ENCODE peak calls at places on chromosomes 12 and 14, in four cellular contexts. A is IMR-90, C is H1, Y is GM12878. R is an unnamed sample.

GRCh38 chr14:82432531-82432930 is 898.9 kb upstream of the SEL1L start:
- DNase-seq in A (no peak), C (no peak), Y (no peak), R (no peak)

GRCh38 chr12:67220065-67220464 is 49.1 kb upstream of the CAND1 start:
- DNase-seq in C (no peak), A (no peak), Y (no peak), R (no peak)

GRCh38 chr14:65482769-65483438 is 70.4 kb downstream of the FUT8 start:
- DNase-seq in Y (no peak), C (no peak), A (no peak), R (peak)

GRCh38 chr12:91287753-91288152 is 105.1 kb upstream of the DCN start:
- DNase-seq in Y (no peak), C (no peak), A (no peak), R (no peak)

GRCh38 chr14:35532783-35533356 is 1.1 kb upstream of the INSM2 start:
- DNase-seq in Y (no peak), C (no peak), A (no peak), R (no peak)

GRCh38 chr14:30559638-30560071 is 697 bp downstream of the G2E3 start:
- DNase-seq in A (peak), Y (no peak), C (no peak), R (peak)

GRCh38 chr12:12210983-12211382 is 55.9 kb downstream of the LRP6 start:
- DNase-seq in A (no peak), Y (no peak), C (no peak), R (no peak)

GRCh38 chr14:81435578-81436295 is 35.6 kb upstream of the STON2 start:
- DNase-seq in C (no peak), Y (no peak), A (peak), R (peak)

GRCh38 chr12:81992461-81992860 is 233.3 kb upstream of the PPFIA2 start:
- DNase-seq in Y (no peak), A (no peak), C (peak), R (no peak)

GRCh38 chr14:104112113-104112505 is 26.3 kb upstream of the KIF26A start:
- DNase-seq in A (no peak), Y (no peak), C (no peak), R (no peak)

GRCh38 chr14:105149146-105149781 is 19.3 kb downstream of the JAG2 start:
- DNase-seq in A (no peak), Y (no peak), C (no peak), R (no peak)

GRCh38 chr12:56151672-56152131 is 685 bp upstream of the MYL6B start:
- DNase-seq in A (no peak), Y (no peak), C (no peak), R (peak)

GRCh38 chr12:40953076-40953475 is 235.0 kb upstream of the PDZRN4 start:
- DNase-seq in Y (no peak), C (no peak), A (peak), R (no peak)

GRCh38 chr14:74706101-74706500 is 6.8 kb downstream of the AREL1 start:
- DNase-seq in A (no peak), C (no peak), Y (no peak), R (no peak)

GRCh38 chr14:103626150-103626850 is 2.7 kb upstream of the KLC1 start:
- DNase-seq in Y (no peak), A (no peak), C (no peak), R (no peak)

GRCh38 chr12:7162691-7163114 is 26.8 kb upstream of the PEX5 start:
- DNase-seq in Y (no peak), C (peak), A (no peak), R (peak)

GRCh38 chr14:67490201-67490600 is 1.7 kb upstream of the TMEM229B start:
- DNase-seq in Y (no peak), C (no peak), A (no peak), R (no peak)

GRCh38 chr14:51004801-51005526 is 60.7 kb upstream of the PYGL start:
- DNase-seq in A (peak), C (no peak), Y (no peak), R (no peak)

GRCh38 chr12:120759591-120760348 is 34.1 kb downstream of the ACADS start:
- DNase-seq in C (no peak), Y (no peak), A (no peak), R (no peak)

GRCh38 chr14:56262530-56262929 is 144.3 kb downstream of the PELI2 start:
- DNase-seq in Y (no peak), C (no peak), A (no peak), R (no peak)

GRCh38 chr12:108297895-108298760 is 41.0 kb downstream of the CMKLR1 start:
- DNase-seq in C (no peak), A (no peak), Y (peak), R (no peak)

GRCh38 chr12:60210756-60211155 is 614.9 kb downstream of the SLC16A7 start:
- DNase-seq in A (no peak), C (no peak), Y (no peak), R (no peak)

GRCh38 chr12:62722971-62723680 is 211.8 kb downstream of the PPM1H start:
- DNase-seq in A (peak), C (no peak), Y (no peak), R (no peak)

GRCh38 chr12:120116792-120117651 is 469 bp upstream of the RAB35 start:
- DNase-seq in C (peak), Y (no peak), A (peak), R (peak)

GRCh38 chr12:29725587-29726320 is 58.0 kb downstream of the TMTC1 start:
- DNase-seq in Y (peak), C (no peak), A (peak), R (no peak)

GRCh38 chr12:1917172-1918070 is 1.0 kb downstream of the CACNA2D4 start:
- DNase-seq in Y (no peak), C (no peak), A (no peak), R (peak)

GRCh38 chr12:22527999-22528398 is 16.3 kb downstream of the C2CD5 start:
- DNase-seq in A (peak), Y (no peak), C (no peak), R (no peak)

GRCh38 chr12:110537605-110538409 is 35.7 kb downstream of the RAD9B start:
- DNase-seq in Y (no peak), C (no peak), A (no peak), R (no peak)

GRCh38 chr14:55731247-55731872 is 151.4 kb downstream of the KTN1 start:
- DNase-seq in C (no peak), A (no peak), Y (no peak), R (no peak)

GRCh38 chr12:24708029-24708428 is 240.9 kb downstream of the BCAT1 start:
- DNase-seq in Y (no peak), C (no peak), A (no peak), R (no peak)

GRCh38 chr14:35878272-35879140 is 52.4 kb downstream of the BRMS1L start:
- DNase-seq in Y (no peak), A (peak), C (no peak), R (no peak)

GRCh38 chr14:104135121-104135903 is 3.1 kb upstream of the KIF26A start:
- DNase-seq in Y (no peak), A (no peak), C (no peak), R (no peak)

GRCh38 chr12:3421599-3421998 is 69.4 kb upstream of the PRMT8 start:
- DNase-seq in A (no peak), C (no peak), Y (no peak), R (no peak)

GRCh38 chr12:111942557-111942956 is 70.4 kb downstream of the TMEM116 start:
- DNase-seq in Y (no peak), A (peak), C (no peak), R (no peak)

GRCh38 chr12:45343269-45344051 is 127.6 kb downstream of the ANO6 start:
- DNase-seq in C (no peak), A (peak), Y (no peak), R (peak)

GRCh38 chr14:23285530-23286019 is 357 bp downstream of the HOMEZ start:
- DNase-seq in A (no peak), Y (no peak), C (no peak), R (no peak)

GRCh38 chr14:94103554-94104165 is 6.9 kb upstream of the IFI27 start:
- DNase-seq in C (no peak), A (no peak), Y (no peak), R (no peak)
- TF ChIP-seq CHD1 in C (no peak), A (no peak), Y (no peak), R (no peak)

DNA sequence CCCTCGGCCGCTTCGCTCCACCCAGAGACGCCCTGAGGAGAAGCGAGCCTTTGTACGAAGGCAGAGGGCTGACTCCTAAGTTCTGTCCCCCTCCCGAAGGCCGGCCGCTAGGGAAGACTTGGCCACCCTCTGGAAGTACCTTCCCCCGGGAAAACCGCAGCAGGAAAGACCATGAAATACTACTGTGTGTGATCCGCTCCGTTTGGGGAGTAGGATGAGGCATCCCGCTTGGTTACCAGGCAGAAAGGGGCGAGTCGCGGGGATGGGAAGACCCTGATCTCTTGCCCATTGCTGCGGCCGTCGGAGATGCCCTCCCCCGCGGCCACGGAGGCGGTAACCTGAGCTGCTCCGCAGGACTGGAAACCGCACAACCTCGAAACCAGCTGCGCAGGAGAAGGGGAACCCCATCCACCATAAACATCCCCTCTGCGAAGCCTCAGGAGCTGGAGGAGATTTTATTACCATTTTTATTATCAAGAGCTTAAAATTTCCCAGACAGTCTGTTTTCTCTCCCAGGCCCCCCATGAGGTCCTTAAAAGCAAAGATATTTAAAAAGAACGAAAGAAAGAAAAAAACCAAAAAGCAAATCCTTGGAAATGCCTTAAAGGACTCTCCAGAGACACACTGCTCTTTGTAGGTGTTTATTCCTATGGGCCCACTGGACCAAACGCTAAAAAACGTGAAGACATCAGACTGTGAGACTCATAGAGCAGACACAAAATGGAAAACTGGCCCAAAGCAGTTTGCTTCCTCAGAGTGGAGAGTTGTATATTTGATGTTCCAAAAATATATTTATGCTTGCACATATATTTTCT is 965 bp upstream of the NID2 start:
- DNase-seq in A (peak), Y (no peak), C (no peak), R (no peak)
- TF ChIP-seq CHD1 in A (no peak), Y (no peak), C (no peak), R (no peak)

DNA sequence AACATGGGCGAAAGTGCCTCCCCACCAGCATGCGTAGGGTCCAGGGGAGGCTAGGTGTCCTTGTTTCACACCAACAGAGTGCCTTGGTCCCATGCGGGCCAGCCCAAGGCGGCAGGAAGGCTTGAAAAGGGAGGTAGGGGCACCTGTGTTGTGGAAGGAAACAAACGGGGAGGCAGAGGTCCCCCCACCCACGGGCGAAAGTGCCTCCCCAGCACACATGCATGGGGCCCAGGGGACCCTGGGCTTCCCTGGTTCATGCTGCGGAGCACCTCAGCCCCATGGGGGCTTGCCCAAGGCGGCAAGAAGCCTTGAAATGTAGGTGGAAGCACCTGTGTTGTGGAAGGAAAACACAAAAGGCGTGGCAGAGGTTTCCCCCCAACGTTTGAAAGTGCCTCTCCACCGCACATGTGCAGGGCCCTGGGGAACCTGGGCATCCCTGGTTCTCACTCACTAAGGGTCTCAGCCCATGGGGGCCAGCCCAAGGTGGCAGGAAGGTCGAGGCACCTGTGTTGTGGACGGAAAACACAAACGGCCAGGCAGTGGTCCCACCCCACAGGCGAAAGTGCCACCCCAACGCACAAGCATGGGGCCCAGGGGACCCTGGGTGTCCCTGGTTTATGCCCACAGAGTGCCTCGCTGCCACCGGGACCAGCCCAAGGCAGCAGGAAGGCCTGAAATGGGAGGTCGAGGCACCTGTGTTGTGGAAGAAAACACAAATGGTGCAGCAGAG is 374.7 kb downstream of the ALG10 start:
- DNase-seq in A (no peak), Y (no peak), C (no peak), R (peak)
- TF ChIP-seq CHD1 in A (no peak), Y (no peak), C (no peak), R (no peak)

GRCh38 chr12:116551952-116552749 is 7.0 kb upstream of the MAP1LC3B2 start:
- DNase-seq in Y (no peak), A (peak), C (no peak), R (no peak)
- TF ChIP-seq CHD1 in Y (no peak), A (no peak), C (no peak), R (no peak)

DNA sequence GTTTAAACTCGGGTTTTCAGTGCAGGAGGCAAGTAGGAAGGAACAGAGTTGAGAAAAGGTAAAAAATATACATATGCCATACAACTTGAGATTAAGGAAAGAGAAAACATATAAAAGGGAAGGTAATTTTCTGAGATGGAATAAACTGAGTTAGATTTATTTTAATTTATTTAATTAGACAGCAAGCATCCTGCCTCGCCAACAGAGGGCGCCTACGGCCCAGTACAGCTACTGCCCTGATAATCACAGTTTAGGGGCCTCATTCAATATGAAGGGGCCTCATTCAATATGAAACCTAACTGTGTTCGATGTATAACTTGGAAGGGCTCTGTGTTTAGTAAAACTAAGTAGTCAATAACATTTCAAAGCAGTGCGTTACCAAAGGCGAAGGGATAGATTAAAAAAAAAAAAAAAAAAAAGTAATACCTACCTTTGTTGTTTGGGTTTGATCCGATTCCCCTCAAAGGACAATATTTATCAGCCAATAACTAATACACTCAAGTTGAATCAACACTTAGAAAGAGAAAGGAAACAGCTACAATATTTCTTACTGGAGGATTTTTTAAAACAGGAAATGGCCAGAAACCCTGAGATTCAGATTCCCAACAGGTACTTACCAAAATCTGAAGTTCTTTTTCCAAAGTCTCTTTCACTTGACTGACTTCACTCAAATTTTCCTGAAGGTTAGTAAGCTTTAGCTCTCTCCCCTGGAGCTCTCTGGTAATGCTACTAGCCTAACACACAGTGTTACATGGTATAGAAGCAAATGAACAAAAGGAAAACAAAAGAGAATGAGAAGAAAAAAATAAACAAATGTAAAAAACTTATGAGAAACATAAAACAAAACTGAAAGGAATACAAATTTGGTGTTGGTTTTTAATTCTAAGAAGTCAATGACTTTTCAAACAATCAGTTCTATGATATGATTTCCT is 70.0 kb upstream of the VPS33A start:
- DNase-seq in C (no peak), Y (no peak), A (peak), R (peak)
- TF ChIP-seq CHD1 in C (no peak), Y (no peak), A (no peak), R (no peak)

GRCh38 chr12:113874999-113875561 is 91.0 kb downstream of the RBM19 start:
- DNase-seq in Y (no peak), C (no peak), A (peak), R (no peak)
- TF ChIP-seq CHD1 in Y (no peak), C (no peak), A (no peak), R (no peak)